ENCODE peak calls at places on chromosomes 6 and 20, in four cellular contexts. One of them, this sample, is unnamed.

GRCh38 chr6:153032255-153032882 is 29.9 kb upstream of the MTRF1L start:
- DNase-seq in heart left ventricle: no peak
- DNase-seq in cardiac fibroblast: peak; percentile 85
- DNase-seq in foreskin melanocyte: peak; percentile 41
- DNase-seq in this sample: peak; percentile 78

GRCh38 chr20:1491281-1491840 is at the start of gene SIRPB2:
- DNase-seq in heart left ventricle: peak; percentile 71
- DNase-seq in cardiac fibroblast: peak; percentile 18
- DNase-seq in foreskin melanocyte: no peak
- DNase-seq in this sample: no peak

GRCh38 chr6:88823998-88824397 is 139.4 kb downstream of the RNGTT start:
- DNase-seq in heart left ventricle: no peak
- DNase-seq in cardiac fibroblast: no peak
- DNase-seq in foreskin melanocyte: no peak
- DNase-seq in this sample: peak; percentile 30

GRCh38 chr6:143361536-143362191 is 88.8 kb downstream of the ADAT2 start:
- DNase-seq in heart left ventricle: peak; percentile 28
- DNase-seq in cardiac fibroblast: no peak
- DNase-seq in foreskin melanocyte: no peak
- DNase-seq in this sample: no peak

GRCh38 chr20:9281770-9282169 is 212.9 kb downstream of the PLCB4 start:
- DNase-seq in heart left ventricle: no peak
- DNase-seq in cardiac fibroblast: no peak
- DNase-seq in foreskin melanocyte: no peak
- DNase-seq in this sample: no peak

GRCh38 chr6:125219451-125219942 is 65.9 kb downstream of the TPD52L1 start:
- DNase-seq in heart left ventricle: no peak
- DNase-seq in cardiac fibroblast: no peak
- DNase-seq in foreskin melanocyte: no peak
- DNase-seq in this sample: no peak

GRCh38 chr6:90493332-90493731 is 93.5 kb downstream of the MAP3K7 start:
- DNase-seq in heart left ventricle: no peak
- DNase-seq in cardiac fibroblast: peak; percentile 64
- DNase-seq in foreskin melanocyte: no peak
- DNase-seq in this sample: no peak

GRCh38 chr6:166172546-166172945 is 4.9 kb upstream of the TBXT start:
- DNase-seq in heart left ventricle: no peak
- DNase-seq in cardiac fibroblast: no peak
- DNase-seq in foreskin melanocyte: no peak
- DNase-seq in this sample: no peak

GRCh38 chr20:51756653-51757052 is 11.5 kb downstream of the ATP9A start:
- DNase-seq in heart left ventricle: no peak
- DNase-seq in cardiac fibroblast: no peak
- DNase-seq in foreskin melanocyte: no peak
- DNase-seq in this sample: no peak

GRCh38 chr6:167799033-167799933 is 27.4 kb upstream of the AFDN start:
- DNase-seq in heart left ventricle: no peak
- DNase-seq in cardiac fibroblast: peak; percentile 52
- DNase-seq in foreskin melanocyte: no peak
- DNase-seq in this sample: no peak

GRCh38 chr6:42104095-42104806 is 38.2 kb downstream of the C6orf132 start:
- DNase-seq in heart left ventricle: peak; percentile 83
- DNase-seq in cardiac fibroblast: peak; percentile 82
- DNase-seq in foreskin melanocyte: no peak
- DNase-seq in this sample: peak; percentile 81

This sample was measured in fibroblast of villous mesenchyme.